ENCODE peak calls at places on chromosome 1, in seven cellular contexts. H is stimulated activated CD8-positive, alpha-beta memory T cell treated with anti-CD3 and anti-CD28 coated beads, Interleukin-2, amount 100 ng/mL, for 1 hour; L is AG04450; G is nephron progenitor cell; I is kidney epithelial cell; Y is brain microvascular endothelial cell; T is NCI-H1436. X is an unnamed sample.

GRCh38 chr1:24002664-24003063 is 22.5 kb upstream of the SRSF10 start:
- DNase-seq in H (no peak), L (no peak), G (no peak), I (no peak), Y (no peak), T (no peak), X (no peak)

GRCh38 chr1:14980801-14981200 is 172.7 kb upstream of the TMEM51 start:
- DNase-seq in H (no peak), L (no peak), G (peak; percentile 66), I (no peak), Y (peak; percentile 69), T (no peak), X (no peak)

GRCh38 chr1:3819626-3820245 is 23.4 kb upstream of the LRRC47 start:
- DNase-seq in H (no peak), L (no peak), G (no peak), I (no peak), Y (no peak), T (no peak), X (no peak)

GRCh38 chr1:179883739-179884138 is 1.7 kb downstream of the TOR1AIP1 start:
- DNase-seq in H (peak; percentile 28), L (no peak), G (no peak), I (peak; percentile 56), Y (no peak), T (no peak), X (no peak)

GRCh38 chr1:156703336-156703735 is 2.0 kb downstream of the CRABP2 start:
- DNase-seq in H (no peak), L (no peak), G (no peak), I (no peak), Y (no peak), T (no peak), X (no peak)

GRCh38 chr1:202129453-202130274 is 6.9 kb downstream of the GPR37L1 start:
- DNase-seq in H (no peak), L (no peak), G (no peak), I (no peak), Y (no peak), T (no peak), X (no peak)

GRCh38 chr1:31981976-31982375 is 31.7 kb upstream of the KHDRBS1 start:
- DNase-seq in H (no peak), L (no peak), G (no peak), I (no peak), Y (no peak), T (no peak), X (no peak)

GRCh38 chr1:171738921-171739320 is 2.9 kb downstream of the VAMP4 start:
- DNase-seq in H (no peak), L (no peak), G (no peak), I (no peak), Y (no peak), T (no peak), X (no peak)

GRCh38 chr1:112997781-112998180 is 41.8 kb upstream of the SLC16A1 start:
- DNase-seq in H (no peak), L (no peak), G (no peak), I (no peak), Y (no peak), T (no peak), X (no peak)

GRCh38 chr1:14915356-14916054 is 238.0 kb upstream of the TMEM51 start:
- DNase-seq in H (peak; percentile 22), L (no peak), G (peak; percentile 79), I (no peak), Y (no peak), T (peak; percentile 52), X (peak; percentile 70)

GRCh38 chr1:201361652-201362504 is 15.6 kb downstream of the TNNT2 start:
- DNase-seq in H (no peak), L (no peak), G (peak; percentile 73), I (no peak), Y (no peak), T (peak; percentile 73), X (peak; percentile 82)

GRCh38 chr1:181179980-181180964 is 91.8 kb downstream of the IER5 start:
- DNase-seq in H (no peak), L (peak; percentile 63), G (peak; percentile 28), I (no peak), Y (peak; percentile 57), T (peak; percentile 48), X (no peak)

GRCh38 chr1:94247146-94248094 is 10.0 kb upstream of the ARHGAP29 start:
- DNase-seq in H (no peak), L (no peak), G (peak; percentile 95), I (no peak), Y (peak; percentile 64), T (no peak), X (peak; percentile 61)

GRCh38 chr1:8419861-8420260 is 101.9 kb downstream of the SLC45A1 start:
- DNase-seq in H (no peak), L (no peak), G (no peak), I (no peak), Y (no peak), T (no peak), X (no peak)

GRCh38 chr1:147627435-147628110 is 42.8 kb downstream of the ACP6 start:
- DNase-seq in H (peak; percentile 32), L (peak; percentile 26), G (peak; percentile 51), I (no peak), Y (peak; percentile 28), T (peak; percentile 11), X (peak; percentile 53)